ENCODE peak calls at places on chromosomes 12 and 14, in seven cellular contexts. C, K, T, V, H, Q and Y are unnamed samples.

GRCh38 chr12:24363177-24363754 is 413.8 kb upstream of the SOX5 start:
- DNase-seq in C (no peak), K (no peak), T (no peak), V (no peak), H (no peak), Q (no peak), Y (no peak)

GRCh38 chr14:44107156-44107555 is 399.9 kb downstream of the FSCB start:
- DNase-seq in C (no peak), K (no peak), T (no peak), V (no peak), H (no peak), Q (no peak), Y (no peak)

GRCh38 chr14:99522934-99523660 is 41.9 kb downstream of the CCNK start:
- DNase-seq in C (no peak), K (no peak), T (no peak), V (no peak), H (no peak), Q (no peak), Y (no peak)

GRCh38 chr14:103543721-103544626 is 15.0 kb downstream of the TRMT61A start:
- DNase-seq in C (peak; percentile 56), K (no peak), T (no peak), V (no peak), H (no peak), Q (peak; percentile 86), Y (no peak)

GRCh38 chr12:104704224-104704623 is 247.5 kb downstream of the CHST11 start:
- DNase-seq in C (no peak), K (no peak), T (no peak), V (no peak), H (no peak), Q (no peak), Y (no peak)

GRCh38 chr12:6318440-6318879 is 8.0 kb downstream of the PLEKHG6 start:
- DNase-seq in C (no peak), K (no peak), T (no peak), V (no peak), H (no peak), Q (no peak), Y (no peak)

GRCh38 chr12:52224154-52224553 is 8.9 kb upstream of the KRT7 start:
- DNase-seq in C (no peak), K (no peak), T (no peak), V (no peak), H (no peak), Q (no peak), Y (no peak)

GRCh38 chr12:50749459-50749882 is 14.4 kb upstream of the ATF1 start:
- DNase-seq in C (no peak), K (no peak), T (no peak), V (no peak), H (no peak), Q (no peak), Y (no peak)

GRCh38 chr14:105018414-105018813 is 2.5 kb downstream of the CDCA4 start:
- DNase-seq in C (no peak), K (no peak), T (no peak), V (no peak), H (no peak), Q (no peak), Y (no peak)

GRCh38 chr12:6375269-6376078 is at the start of gene SCNN1A:
- DNase-seq in C (peak; percentile 82), K (no peak), T (peak; percentile 92), V (no peak), H (no peak), Q (peak; percentile 64), Y (peak; percentile 83)

GRCh38 chr14:26385302-26385701 is 212.5 kb downstream of the NOVA1 start:
- DNase-seq in C (no peak), K (no peak), T (no peak), V (no peak), H (no peak), Q (no peak), Y (no peak)

GRCh38 chr12:58919271-58920101 is 818 bp downstream of the LRIG3 start:
- DNase-seq in C (no peak), K (peak; percentile 41), T (no peak), V (no peak), H (peak; percentile 23), Q (peak; percentile 71), Y (peak; percentile 29)

GRCh38 chr14:68244272-68244975 is 424.8 kb downstream of the RAD51B start:
- DNase-seq in C (no peak), K (no peak), T (no peak), V (no peak), H (no peak), Q (no peak), Y (no peak)

GRCh38 chr12:30358113-30358512 is 337.6 kb downstream of the IPO8 start:
- DNase-seq in C (no peak), K (no peak), T (no peak), V (no peak), H (no peak), Q (no peak), Y (no peak)

GRCh38 chr14:102155150-102155549 is 15.5 kb downstream of the WDR20 start:
- DNase-seq in C (no peak), K (no peak), T (no peak), V (no peak), H (no peak), Q (no peak), Y (no peak)

GRCh38 chr12:16347391-16348298 is at the start of gene MGST1:
- DNase-seq in C (peak; percentile 87), K (peak; percentile 88), T (peak; percentile 79), V (peak; percentile 11), H (peak; percentile 48), Q (peak; percentile 80), Y (peak; percentile 89)

GRCh38 chr14:73713206-73713803 is 879 bp downstream of the PNMA1 start:
- DNase-seq in C (no peak), K (no peak), T (no peak), V (no peak), H (no peak), Q (no peak), Y (no peak)

GRCh38 chr12:75881910-75882309 is 149.7 kb downstream of the PHLDA1 start:
- DNase-seq in C (no peak), K (no peak), T (no peak), V (no peak), H (no peak), Q (no peak), Y (no peak)

GRCh38 chr12:116127858-116128257 is 149.6 kb downstream of the MED13L start:
- DNase-seq in C (no peak), K (no peak), T (no peak), V (no peak), H (no peak), Q (no peak), Y (no peak)
- TF ChIP-seq EP300 in C (no peak), K (no peak), T (no peak), V (no peak), H (no peak), Q (no peak), Y (no peak)

GRCh38 chr14:32940711-32941667 is 2.3 kb downstream of the NPAS3 start:
- DNase-seq in C (no peak), K (no peak), T (no peak), V (no peak), H (no peak), Q (no peak), Y (no peak)
- H3K4me3 ChIP-seq in C (peak overlapping the region; percentile 75), K (no peak overlapping the region), T (peak overlapping the region; percentile 60), V (no peak overlapping the region), H (peak overlapping the region; percentile 64), Q (peak overlapping the region; percentile 72), Y (no peak overlapping the region)

GRCh38 chr12:18998343-18999270 is 130.9 kb upstream of the PLEKHA5 start:
- DNase-seq in C (no peak), K (peak; percentile 11), T (no peak), V (no peak), H (no peak), Q (no peak), Y (peak; percentile 35)
- H3K27ac ChIP-seq in C (no peak overlapping the region), K (no peak overlapping the region), T (no peak overlapping the region), V (no peak overlapping the region), H (no peak overlapping the region), Q (no peak overlapping the region), Y (no peak overlapping the region)

GRCh38 chr12:95857151-95857550 is 1.6 kb upstream of the SNRPF start:
- DNase-seq in C (no peak), K (peak; percentile 20), T (no peak), V (no peak), H (no peak), Q (no peak), Y (no peak)

GRCh38 chr12:95859947-95860850 is 1.4 kb downstream of the SNRPF start:
- DNase-seq in C (no peak), K (no peak), T (no peak), V (no peak), H (no peak), Q (no peak), Y (no peak)

GRCh38 chr12:95859344-95859816 is 628 bp downstream of the SNRPF start:
- DNase-seq in C (no peak), K (peak; percentile 38), T (no peak), V (no peak), H (no peak), Q (no peak), Y (no peak)

GRCh38 chr12:95857799-95858198 is 953 bp upstream of the SNRPF start:
- DNase-seq in C (no peak), K (no peak), T (no peak), V (no peak), H (no peak), Q (no peak), Y (no peak)

GRCh38 chr12:95858451-95859343 is at the start of gene SNRPF:
- DNase-seq in C (peak; percentile 97), K (peak; percentile 98), T (peak; percentile 96), V (peak; percentile 95), H (peak; percentile 92), Q (peak; percentile 98), Y (peak; percentile 93)
- TF ChIP-seq EP300 in C (no peak), K (no peak), T (no peak), V (no peak), H (peak; percentile 88), Q (no peak), Y (no peak)

GRCh38 chr12:121956041-121956341 is 37.6 kb downstream of the CFAP251 start:
- DNase-seq in C (no peak), K (no peak), T (no peak), V (no peak), H (no peak), Q (no peak), Y (no peak)
- H3K4me3 ChIP-seq in C (no peak overlapping the region), K (no peak overlapping the region), T (no peak overlapping the region), V (no peak overlapping the region), H (no peak overlapping the region), Q (no peak overlapping the region), Y (no peak overlapping the region)

DNA sequence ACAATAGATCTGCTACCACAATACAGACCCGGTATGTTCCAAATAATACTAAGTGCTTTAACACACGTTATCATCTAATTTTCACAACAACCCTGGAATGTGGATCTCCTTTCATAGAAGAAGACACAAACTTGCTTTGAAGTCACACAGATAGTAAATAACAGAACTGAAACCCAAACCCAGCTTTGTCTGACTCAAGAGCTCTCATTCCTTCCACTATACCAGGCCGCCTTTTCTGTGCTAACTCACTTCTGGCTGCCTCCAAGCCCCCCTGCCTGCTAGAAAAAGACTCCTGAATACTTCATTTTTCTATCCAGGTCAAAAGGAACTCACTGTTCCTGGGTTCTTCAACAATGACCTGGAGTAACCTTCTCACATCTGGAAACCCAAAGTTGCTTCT is 37.8 kb downstream of the PRPF40B start:
- DNase-seq in C (no peak), K (no peak), T (no peak), V (no peak), H (no peak), Q (no peak), Y (no peak)
- H3K27ac ChIP-seq in C (no peak overlapping the region), K (no peak overlapping the region), T (no peak overlapping the region), V (peak overlapping the region; percentile 86), H (no peak overlapping the region), Q (no peak overlapping the region), Y (peak overlapping the region; percentile 82)